ENCODE peak calls at places on chromosomes 6 and 20, in ten cellular contexts. One of them, this sample, is unnamed.

GRCh38 chr6:169738972-169739529 is 12.3 kb downstream of the DYNLT2 start:
- DNase-seq in CD8-positive, alpha-beta T cell: no peak
- DNase-seq in choroid plexus epithelial cell: no peak
- DNase-seq in HFF-Myc: no peak
- DNase-seq in endothelial cell of umbilical vein: no peak
- DNase-seq in WTC11: no peak
- DNase-seq in fibroblast of lung: no peak
- DNase-seq in nephron progenitor cell: no peak
- DNase-seq in psoas muscle: no peak
- DNase-seq in heart left ventricle: no peak
- DNase-seq in this sample: no peak

GRCh38 chr20:61521680-61522420 is 269.8 kb downstream of the CDH4 start:
- DNase-seq in CD8-positive, alpha-beta T cell: no peak
- DNase-seq in choroid plexus epithelial cell: peak; percentile 29
- DNase-seq in HFF-Myc: no peak
- DNase-seq in endothelial cell of umbilical vein: no peak
- DNase-seq in WTC11: no peak
- DNase-seq in fibroblast of lung: no peak
- DNase-seq in nephron progenitor cell: no peak
- DNase-seq in psoas muscle: no peak
- DNase-seq in heart left ventricle: no peak
- DNase-seq in this sample: no peak

GRCh38 chr20:16942702-16943101 is 194.5 kb downstream of the OTOR start:
- DNase-seq in CD8-positive, alpha-beta T cell: no peak
- DNase-seq in choroid plexus epithelial cell: peak; percentile 45
- DNase-seq in HFF-Myc: no peak
- DNase-seq in endothelial cell of umbilical vein: no peak
- DNase-seq in WTC11: no peak
- DNase-seq in fibroblast of lung: peak; percentile 5
- DNase-seq in nephron progenitor cell: no peak
- DNase-seq in psoas muscle: no peak
- DNase-seq in heart left ventricle: no peak
- DNase-seq in this sample: no peak

GRCh38 chr20:4898282-4898681 is 103.0 kb downstream of the SLC23A2 start:
- DNase-seq in CD8-positive, alpha-beta T cell: no peak
- DNase-seq in choroid plexus epithelial cell: peak; percentile 70
- DNase-seq in HFF-Myc: peak; percentile 21
- DNase-seq in endothelial cell of umbilical vein: peak; percentile 48
- DNase-seq in WTC11: no peak
- DNase-seq in fibroblast of lung: peak; percentile 82
- DNase-seq in nephron progenitor cell: no peak
- DNase-seq in psoas muscle: peak; percentile 64
- DNase-seq in heart left ventricle: no peak
- DNase-seq in this sample: peak; percentile 35

GRCh38 chr20:44271915-44272663 is 25.0 kb downstream of the GDAP1L1 start:
- DNase-seq in CD8-positive, alpha-beta T cell: no peak
- DNase-seq in choroid plexus epithelial cell: no peak
- DNase-seq in HFF-Myc: no peak
- DNase-seq in endothelial cell of umbilical vein: no peak
- DNase-seq in WTC11: peak; percentile 71
- DNase-seq in fibroblast of lung: no peak
- DNase-seq in nephron progenitor cell: no peak
- DNase-seq in psoas muscle: no peak
- DNase-seq in heart left ventricle: no peak
- DNase-seq in this sample: no peak

GRCh38 chr20:18032977-18033892 is 24.5 kb downstream of the OVOL2 start:
- DNase-seq in CD8-positive, alpha-beta T cell: no peak
- DNase-seq in choroid plexus epithelial cell: no peak
- DNase-seq in HFF-Myc: no peak
- DNase-seq in endothelial cell of umbilical vein: no peak
- DNase-seq in WTC11: no peak
- DNase-seq in fibroblast of lung: no peak
- DNase-seq in nephron progenitor cell: peak; percentile 19
- DNase-seq in psoas muscle: no peak
- DNase-seq in heart left ventricle: no peak
- DNase-seq in this sample: no peak

GRCh38 chr6:14582731-14583130 is 465.2 kb downstream of the CD83 start:
- DNase-seq in CD8-positive, alpha-beta T cell: no peak
- DNase-seq in choroid plexus epithelial cell: no peak
- DNase-seq in HFF-Myc: no peak
- DNase-seq in endothelial cell of umbilical vein: no peak
- DNase-seq in WTC11: no peak
- DNase-seq in fibroblast of lung: no peak
- DNase-seq in nephron progenitor cell: no peak
- DNase-seq in psoas muscle: no peak
- DNase-seq in heart left ventricle: no peak
- DNase-seq in this sample: no peak

GRCh38 chr6:64685401-64685800 is 1021.6 kb downstream of the EYS start:
- DNase-seq in CD8-positive, alpha-beta T cell: no peak
- DNase-seq in choroid plexus epithelial cell: no peak
- DNase-seq in HFF-Myc: no peak
- DNase-seq in endothelial cell of umbilical vein: no peak
- DNase-seq in WTC11: no peak
- DNase-seq in fibroblast of lung: no peak
- DNase-seq in nephron progenitor cell: no peak
- DNase-seq in psoas muscle: no peak
- DNase-seq in heart left ventricle: no peak
- DNase-seq in this sample: no peak

GRCh38 chr6:57173886-57174510 is 1.9 kb downstream of the BAG2 start:
- DNase-seq in CD8-positive, alpha-beta T cell: no peak
- DNase-seq in choroid plexus epithelial cell: peak; percentile 68
- DNase-seq in HFF-Myc: peak; percentile 67
- DNase-seq in endothelial cell of umbilical vein: peak; percentile 27
- DNase-seq in WTC11: no peak
- DNase-seq in fibroblast of lung: peak; percentile 86
- DNase-seq in nephron progenitor cell: no peak
- DNase-seq in psoas muscle: no peak
- DNase-seq in heart left ventricle: no peak
- DNase-seq in this sample: no peak

GRCh38 chr6:15551798-15552197 is 111.0 kb downstream of the DTNBP1 start:
- DNase-seq in CD8-positive, alpha-beta T cell: no peak
- DNase-seq in choroid plexus epithelial cell: peak; percentile 43
- DNase-seq in HFF-Myc: no peak
- DNase-seq in endothelial cell of umbilical vein: peak; percentile 92
- DNase-seq in WTC11: no peak
- DNase-seq in fibroblast of lung: no peak
- DNase-seq in nephron progenitor cell: peak; percentile 16
- DNase-seq in psoas muscle: no peak
- DNase-seq in heart left ventricle: no peak
- DNase-seq in this sample: no peak

DNA sequence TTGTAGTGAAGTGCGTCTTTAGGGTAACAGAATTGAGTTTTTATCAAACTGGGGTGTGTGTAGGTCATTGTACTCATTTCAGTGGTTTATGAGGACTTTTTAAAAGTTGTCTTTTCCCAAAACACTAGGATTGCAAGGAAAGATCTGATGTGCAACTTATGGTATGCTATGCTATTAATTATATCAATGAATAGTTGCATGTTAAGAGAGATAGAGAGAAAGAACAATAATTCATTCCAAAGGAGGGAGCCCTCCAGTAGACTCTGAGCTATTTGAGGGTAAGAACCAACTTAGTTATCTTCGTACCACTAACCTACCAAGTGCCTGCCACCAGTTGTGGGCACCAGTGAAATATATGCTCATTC is 117.1 kb downstream of the RNF144B start:
- DNase-seq in CD8-positive, alpha-beta T cell: no peak
- DNase-seq in choroid plexus epithelial cell: no peak
- DNase-seq in HFF-Myc: no peak
- DNase-seq in endothelial cell of umbilical vein: no peak
- DNase-seq in WTC11: no peak
- DNase-seq in fibroblast of lung: no peak
- DNase-seq in nephron progenitor cell: no peak
- DNase-seq in psoas muscle: no peak
- DNase-seq in heart left ventricle: no peak
- DNase-seq in this sample: no peak
- TF ChIP-seq CTCF in CD8-positive, alpha-beta T cell: no peak
- TF ChIP-seq CTCF in choroid plexus epithelial cell: no peak
- TF ChIP-seq CTCF in HFF-Myc: no peak
- TF ChIP-seq CTCF in endothelial cell of umbilical vein: no peak
- TF ChIP-seq CTCF in WTC11: no peak
- TF ChIP-seq CTCF in fibroblast of lung: no peak
- TF ChIP-seq CTCF in nephron progenitor cell: peak; percentile 20
- TF ChIP-seq CTCF in psoas muscle: no peak
- TF ChIP-seq CTCF in heart left ventricle: no peak
- TF ChIP-seq CTCF in this sample: no peak

GRCh38 chr20:40471261-40471629 is 217.8 kb downstream of the MAFB start:
- DNase-seq in CD8-positive, alpha-beta T cell: no peak
- DNase-seq in choroid plexus epithelial cell: peak; percentile 5
- DNase-seq in HFF-Myc: no peak
- DNase-seq in endothelial cell of umbilical vein: no peak
- DNase-seq in WTC11: peak; percentile 47
- DNase-seq in fibroblast of lung: no peak
- DNase-seq in nephron progenitor cell: peak; percentile 25
- DNase-seq in psoas muscle: no peak
- DNase-seq in heart left ventricle: no peak
- DNase-seq in this sample: no peak

GRCh38 chr20:40472905-40473304 is 216.1 kb downstream of the MAFB start:
- DNase-seq in CD8-positive, alpha-beta T cell: no peak
- DNase-seq in choroid plexus epithelial cell: no peak
- DNase-seq in HFF-Myc: no peak
- DNase-seq in endothelial cell of umbilical vein: no peak
- DNase-seq in WTC11: no peak
- DNase-seq in fibroblast of lung: no peak
- DNase-seq in nephron progenitor cell: no peak
- DNase-seq in psoas muscle: no peak
- DNase-seq in heart left ventricle: no peak
- DNase-seq in this sample: no peak

GRCh38 chr20:40468759-40469158 is 220.3 kb downstream of the MAFB start:
- DNase-seq in CD8-positive, alpha-beta T cell: no peak
- DNase-seq in choroid plexus epithelial cell: no peak
- DNase-seq in HFF-Myc: no peak
- DNase-seq in endothelial cell of umbilical vein: no peak
- DNase-seq in WTC11: no peak
- DNase-seq in fibroblast of lung: no peak
- DNase-seq in nephron progenitor cell: no peak
- DNase-seq in psoas muscle: no peak
- DNase-seq in heart left ventricle: no peak
- DNase-seq in this sample: no peak

GRCh38 chr20:40467703-40468411 is 221.2 kb downstream of the MAFB start:
- DNase-seq in CD8-positive, alpha-beta T cell: no peak
- DNase-seq in choroid plexus epithelial cell: no peak
- DNase-seq in HFF-Myc: no peak
- DNase-seq in endothelial cell of umbilical vein: no peak
- DNase-seq in WTC11: no peak
- DNase-seq in fibroblast of lung: no peak
- DNase-seq in nephron progenitor cell: no peak
- DNase-seq in psoas muscle: no peak
- DNase-seq in heart left ventricle: no peak
- DNase-seq in this sample: no peak

DNA sequence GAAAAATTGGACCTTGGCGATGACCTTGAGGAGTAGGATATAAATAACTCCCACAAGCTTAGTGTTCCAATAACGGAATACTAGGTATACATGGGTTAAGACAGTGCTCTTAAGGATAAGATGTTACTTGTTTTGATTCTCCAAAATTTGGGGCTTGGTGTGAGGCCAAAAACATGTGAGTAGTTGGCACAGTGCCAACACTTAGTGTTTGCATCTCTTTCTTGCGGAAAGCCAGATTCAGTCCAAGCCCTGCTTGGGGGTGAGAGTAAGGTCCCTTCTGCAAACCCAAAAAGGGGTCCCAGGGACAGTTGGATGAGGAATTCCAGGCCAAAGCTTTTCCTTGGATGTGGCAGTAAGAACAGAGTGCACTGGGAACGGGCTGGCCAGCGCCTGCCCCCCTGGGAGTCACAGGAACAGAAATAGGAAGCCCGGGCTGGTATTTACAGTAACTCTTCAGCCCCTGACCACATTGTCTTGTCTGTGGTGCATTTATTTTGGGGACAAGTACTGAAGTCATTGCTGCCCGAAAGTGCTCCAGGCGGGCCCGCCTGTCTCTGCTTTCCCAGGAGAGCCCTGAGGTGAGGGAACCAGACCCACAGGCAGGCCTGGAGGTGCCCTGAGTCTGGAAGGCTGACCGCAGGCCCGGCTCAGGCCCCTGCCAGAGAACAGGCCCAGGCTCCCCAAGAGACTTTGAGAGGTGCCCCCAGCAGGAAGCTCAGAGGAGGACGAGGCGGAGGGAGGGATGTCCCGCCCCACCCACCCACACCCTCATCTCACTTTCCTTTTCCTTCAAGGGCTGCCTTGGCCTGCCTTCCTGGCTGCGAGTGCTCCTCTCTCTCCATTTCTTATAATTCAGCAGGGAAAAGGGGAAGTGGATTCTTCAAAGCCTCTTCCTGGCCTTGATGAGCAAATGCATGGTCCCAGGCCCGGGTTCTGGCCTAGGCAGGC is 218.4 kb downstream of the MAFB start:
- DNase-seq in CD8-positive, alpha-beta T cell: no peak
- DNase-seq in choroid plexus epithelial cell: peak; percentile 5
- DNase-seq in HFF-Myc: no peak
- DNase-seq in endothelial cell of umbilical vein: no peak
- DNase-seq in WTC11: no peak
- DNase-seq in fibroblast of lung: no peak
- DNase-seq in nephron progenitor cell: no peak
- DNase-seq in psoas muscle: peak; percentile 26
- DNase-seq in heart left ventricle: peak; percentile 65
- DNase-seq in this sample: no peak
- TF ChIP-seq CTCF in CD8-positive, alpha-beta T cell: no peak
- TF ChIP-seq CTCF in choroid plexus epithelial cell: no peak
- TF ChIP-seq CTCF in HFF-Myc: no peak
- TF ChIP-seq CTCF in endothelial cell of umbilical vein: no peak
- TF ChIP-seq CTCF in WTC11: no peak
- TF ChIP-seq CTCF in fibroblast of lung: no peak
- TF ChIP-seq CTCF in nephron progenitor cell: no peak
- TF ChIP-seq CTCF in psoas muscle: no peak
- TF ChIP-seq CTCF in heart left ventricle: no peak
- TF ChIP-seq CTCF in this sample: no peak

DNA sequence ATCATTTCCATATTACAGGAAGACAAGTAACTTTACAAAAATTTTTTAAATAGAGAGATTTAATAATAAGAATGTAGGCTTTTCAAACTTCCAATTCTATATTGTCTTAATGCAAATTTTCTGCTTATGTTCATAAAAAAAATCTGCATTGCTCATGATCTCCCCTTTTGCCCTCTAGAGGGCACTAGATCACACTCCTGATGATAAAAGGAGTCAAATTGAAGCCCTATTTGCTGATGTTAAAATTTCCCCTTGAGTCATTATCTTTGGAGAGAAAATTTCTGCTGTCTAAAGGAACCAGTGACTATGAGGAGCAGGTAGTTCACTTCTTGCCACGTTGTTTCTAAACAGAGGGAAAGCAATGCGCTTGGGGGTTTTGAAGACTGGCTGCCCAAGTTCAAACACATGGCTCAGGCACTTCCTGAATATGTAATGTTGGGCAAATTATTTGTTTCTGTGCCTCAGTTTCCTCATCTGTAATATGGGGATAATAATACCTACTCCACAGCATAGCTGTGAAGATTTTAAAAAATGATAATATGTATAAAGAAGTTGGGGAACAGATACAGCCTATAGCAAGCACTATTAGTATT is 874.2 kb downstream of the TFAP2A start:
- DNase-seq in CD8-positive, alpha-beta T cell: no peak
- DNase-seq in choroid plexus epithelial cell: peak; percentile 72
- DNase-seq in HFF-Myc: no peak
- DNase-seq in endothelial cell of umbilical vein: peak; percentile 58
- DNase-seq in WTC11: no peak
- DNase-seq in fibroblast of lung: peak; percentile 49
- DNase-seq in nephron progenitor cell: no peak
- DNase-seq in psoas muscle: no peak
- DNase-seq in heart left ventricle: no peak
- DNase-seq in this sample: no peak
- TF ChIP-seq CTCF in CD8-positive, alpha-beta T cell: no peak
- TF ChIP-seq CTCF in choroid plexus epithelial cell: peak; percentile 65
- TF ChIP-seq CTCF in HFF-Myc: peak; percentile 68
- TF ChIP-seq CTCF in endothelial cell of umbilical vein: peak; percentile 38
- TF ChIP-seq CTCF in WTC11: peak; percentile 37
- TF ChIP-seq CTCF in fibroblast of lung: peak; percentile 52
- TF ChIP-seq CTCF in nephron progenitor cell: peak; percentile 83
- TF ChIP-seq CTCF in psoas muscle: peak; percentile 40
- TF ChIP-seq CTCF in heart left ventricle: peak; percentile 66
- TF ChIP-seq CTCF in this sample: no peak

GRCh38 chr20:63224272-63225081 is 8.5 kb upstream of the YTHDF1 start:
- DNase-seq in CD8-positive, alpha-beta T cell: no peak
- DNase-seq in choroid plexus epithelial cell: peak; percentile 76
- DNase-seq in HFF-Myc: no peak
- DNase-seq in endothelial cell of umbilical vein: no peak
- DNase-seq in WTC11: no peak
- DNase-seq in fibroblast of lung: peak; percentile 51
- DNase-seq in nephron progenitor cell: no peak
- DNase-seq in psoas muscle: no peak
- DNase-seq in heart left ventricle: peak; percentile 81
- DNase-seq in this sample: no peak
- TF ChIP-seq CTCF in CD8-positive, alpha-beta T cell: no peak
- TF ChIP-seq CTCF in choroid plexus epithelial cell: peak; percentile 48
- TF ChIP-seq CTCF in HFF-Myc: no peak
- TF ChIP-seq CTCF in endothelial cell of umbilical vein: no peak
- TF ChIP-seq CTCF in WTC11: no peak
- TF ChIP-seq CTCF in fibroblast of lung: no peak
- TF ChIP-seq CTCF in nephron progenitor cell: no peak
- TF ChIP-seq CTCF in psoas muscle: no peak
- TF ChIP-seq CTCF in heart left ventricle: peak; percentile 40
- TF ChIP-seq CTCF in this sample: no peak

This sample was measured in tibial artery.